ENCODE peak calls at places on chromosomes 3 and 15, in seven cellular contexts. B, V, G, X, Q, C and W are unnamed samples. For H3K36me3, the result is how much of the 10 kb centered on the place peaks cover.

GRCh38 chr3:20511863-20512262 is 325.9 kb upstream of the SGO1 start:
- DNase-seq in V (no peak), Q (peak), G (no peak), X (no peak), B (no peak), C (no peak), W (no peak)

GRCh38 chr15:97177135-97177704 is 783.3 kb upstream of the ARRDC4 start:
- DNase-seq in Q (peak), G (no peak), C (no peak), V (no peak), B (no peak), X (no peak), W (no peak)

GRCh38 chr3:71504250-71505036 is 79.1 kb downstream of the FOXP1 start:
- DNase-seq in X (no peak), C (no peak), B (no peak), G (no peak), V (no peak), Q (no peak), W (no peak)

GRCh38 chr3:32865364-32865763 is 47.6 kb downstream of the TRIM71 start:
- DNase-seq in X (no peak), C (no peak), B (no peak), G (no peak), V (peak), Q (no peak), W (no peak)

GRCh38 chr3:46869440-46869839 is 6.2 kb upstream of the MYL3 start:
- DNase-seq in G (no peak), C (no peak), Q (no peak), X (no peak), V (no peak), B (no peak), W (no peak)

GRCh38 chr3:73498764-73499622 is 125.7 kb downstream of the PDZRN3 start:
- DNase-seq in V (no peak), B (no peak), X (no peak), G (no peak), Q (no peak), C (no peak), W (no peak)

GRCh38 chr15:31346367-31347066 is 19.9 kb downstream of the KLF13 start:
- DNase-seq in X (no peak), C (peak), Q (no peak), V (no peak), B (no peak), G (no peak), W (no peak)

GRCh38 chr3:101340591-101340990 is 20.2 kb upstream of the IMPG2 start:
- DNase-seq in Q (no peak), C (no peak), V (no peak), B (no peak), G (no peak), X (no peak), W (no peak)

GRCh38 chr3:14634763-14635400 is 16.7 kb upstream of the CCDC174 start:
- DNase-seq in X (no peak), B (no peak), C (no peak), Q (no peak), G (no peak), V (no peak), W (no peak)

GRCh38 chr3:138861755-138862333 is 27.1 kb upstream of the PIK3CB start:
- DNase-seq in V (no peak), Q (peak), C (peak), G (no peak), X (no peak), B (no peak), W (no peak)

GRCh38 chr3:156867174-156867573 is 41.0 kb downstream of the LEKR1 start:
- DNase-seq in X (no peak), C (no peak), Q (no peak), G (no peak), B (no peak), V (no peak), W (no peak)

GRCh38 chr15:45499426-45499825 is 23.1 kb downstream of the SLC30A4 start:
- DNase-seq in Q (no peak), V (no peak), X (no peak), B (no peak), C (no peak), G (no peak), W (no peak)

GRCh38 chr15:72722071-72722696 is 36.2 kb downstream of the BBS4 start:
- DNase-seq in B (peak), X (no peak), Q (peak), C (peak), V (peak), G (peak), W (peak)

GRCh38 chr3:52695798-52696649 is 9.6 kb downstream of the GLT8D1 start:
- DNase-seq in X (no peak), B (no peak), Q (no peak), V (no peak), C (no peak), G (no peak), W (no peak)
- H3K36me3 ChIP-seq in X (half or more), B (half or more), Q (half or more), V (under half), C (half or more), G (half or more), W (half or more)

GRCh38 chr3:6510713-6511112 is 350.2 kb upstream of the GRM7 start:
- DNase-seq in V (no peak), X (no peak), G (no peak), Q (no peak), B (no peak), C (no peak), W (no peak)

GRCh38 chr3:6504385-6504784 is 356.5 kb upstream of the GRM7 start:
- DNase-seq in V (no peak), Q (no peak), X (no peak), G (no peak), C (no peak), B (no peak), W (no peak)

GRCh38 chr3:6504834-6505233 is 356.1 kb upstream of the GRM7 start:
- DNase-seq in C (no peak), B (no peak), X (no peak), V (no peak), G (no peak), Q (no peak), W (no peak)

DNA sequence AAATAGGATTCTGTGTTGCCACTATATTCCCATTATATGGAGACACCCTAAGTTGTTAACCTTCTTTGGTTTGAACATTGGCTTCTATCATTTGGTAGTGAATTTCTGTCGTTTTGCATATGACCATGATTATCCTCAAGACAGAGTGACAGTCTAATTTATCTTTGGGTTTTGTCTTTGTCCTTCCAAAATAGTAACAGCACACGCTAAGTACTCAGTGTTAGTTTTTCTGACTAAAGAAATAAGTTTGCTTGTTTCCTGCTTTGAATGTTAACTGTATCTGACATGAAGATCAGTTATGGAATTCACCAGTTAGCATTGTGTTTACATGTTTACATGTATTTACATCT is 352.5 kb upstream of the GRM7 start:
- DNase-seq in Q (no peak), C (no peak), V (no peak), X (no peak), B (no peak), G (no peak), W (no peak)
- H3K4me3 ChIP-seq in Q (no peak), C (no peak), V (peak), X (no peak), B (no peak), G (no peak), W (no peak)

GRCh38 chr3:15682766-15683165 is 81.2 kb downstream of the BTD start:
- DNase-seq in X (no peak), G (no peak), B (no peak), Q (no peak), C (no peak), V (no peak), W (no peak)
- H3K36me3 ChIP-seq in X (under half), G (under half), B (under half), Q (under half), C (half or more), V (under half), W (under half)

GRCh38 chr3:107928084-107928445 is 162.8 kb downstream of the CD47 start:
- DNase-seq in G (no peak), C (no peak), X (no peak), Q (no peak), B (no peak), V (no peak), W (no peak)
- H3K4me3 ChIP-seq in G (peak), C (peak), X (peak), Q (peak), B (peak), V (peak), W (peak)

GRCh38 chr3:132486086-132486485 is 68.8 kb downstream of the DNAJC13 start:
- DNase-seq in X (no peak), V (no peak), C (no peak), Q (no peak), B (no peak), G (no peak), W (no peak)
- H3K36me3 ChIP-seq in X (under half), V (under half), C (half or more), Q (half or more), B (under half), G (under half), W (half or more)

GRCh38 chr15:40768492-40769309 is 1.1 kb upstream of the C15orf62 start:
- DNase-seq in X (no peak), C (peak), B (no peak), V (no peak), Q (no peak), G (no peak), W (no peak)

GRCh38 chr15:40767838-40768491 is 1.8 kb upstream of the C15orf62 start:
- DNase-seq in X (no peak), V (peak), Q (no peak), G (no peak), C (no peak), B (no peak), W (no peak)

GRCh38 chr15:40766194-40766830 is 2.4 kb downstream of the GCHFR start:
- DNase-seq in G (no peak), B (no peak), X (no peak), V (no peak), C (no peak), Q (no peak), W (no peak)

GRCh38 chr15:40769310-40770146 is at the start of gene C15orf62:
- DNase-seq in B (no peak), C (peak), Q (no peak), G (no peak), X (no peak), V (no peak), W (no peak)

DNA sequence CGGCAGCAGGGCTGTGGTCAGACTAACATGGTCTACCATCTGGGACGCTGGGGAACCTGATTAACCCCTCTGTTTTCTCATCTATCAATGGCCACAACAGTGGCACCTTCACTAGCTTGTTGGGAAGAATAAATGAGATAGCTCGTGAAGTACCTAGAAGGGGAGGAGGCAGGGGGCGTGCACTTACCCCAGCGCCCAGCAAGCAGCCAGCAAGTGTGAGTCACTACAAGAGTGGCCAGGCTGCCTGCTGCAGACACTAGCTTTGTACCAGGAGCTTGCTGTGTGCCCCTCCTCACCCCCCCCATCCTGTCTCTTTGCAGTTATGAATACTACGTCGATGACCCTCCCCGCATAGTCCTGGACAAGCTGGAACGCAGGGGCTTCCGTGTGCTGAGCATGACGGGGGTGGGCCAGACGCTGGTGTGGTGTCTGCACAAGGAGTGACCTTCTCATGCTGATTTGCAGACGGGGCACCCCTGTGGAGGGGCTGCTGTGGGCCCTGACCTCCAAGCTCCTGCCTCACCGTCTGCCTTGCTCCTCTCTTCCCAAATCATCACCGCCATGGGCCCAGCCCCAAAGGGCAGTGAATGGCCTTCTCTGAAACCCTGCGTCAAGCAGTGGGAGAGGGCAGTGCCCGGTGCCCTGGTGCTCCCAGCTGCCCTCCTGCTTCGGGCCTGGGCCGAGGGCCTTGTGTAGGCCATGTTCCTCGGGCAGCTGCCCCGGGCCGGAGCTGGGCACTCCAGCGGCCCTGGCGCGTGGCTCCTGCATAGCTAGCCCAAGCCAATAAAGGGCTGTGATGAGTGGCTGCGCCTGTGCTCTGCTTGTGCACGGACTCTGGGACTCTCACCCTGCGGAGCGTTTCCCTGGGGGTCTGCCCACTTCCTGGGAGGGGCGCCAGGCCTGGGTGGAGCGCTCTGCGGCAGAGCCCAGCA is 2.6 kb upstream of the C15orf62 start:
- DNase-seq in B (no peak), V (no peak), G (no peak), X (no peak), Q (no peak), C (no peak), W (no peak)
- H3K4me3 ChIP-seq in B (no peak), V (no peak), G (no peak), X (no peak), Q (no peak), C (no peak), W (no peak)